ENCODE peak calls at places on chromosomes 16 and 17, in eight cellular contexts. One of them, this sample, is unnamed.

GRCh38 chr16:4089251-4089810 is 26.9 kb downstream of the ADCY9 start:
- DNase-seq in CD4-positive, alpha-beta T cell: no peak
- DNase-seq in Calu3: no peak
- DNase-seq in heart left ventricle: no peak
- DNase-seq in hepatocyte: no peak
- DNase-seq in breast epithelium: no peak
- DNase-seq in cardiac fibroblast: no peak
- DNase-seq in AG04450: no peak
- DNase-seq in this sample: no peak

GRCh38 chr16:20638711-20639335 is 58.7 kb downstream of the ACSM1 start:
- DNase-seq in breast epithelium: no peak
- DNase-seq in AG04450: no peak
- DNase-seq in CD4-positive, alpha-beta T cell: no peak
- DNase-seq in Calu3: no peak
- DNase-seq in cardiac fibroblast: no peak
- DNase-seq in hepatocyte: no peak
- DNase-seq in heart left ventricle: no peak
- DNase-seq in this sample: no peak

GRCh38 chr16:68235105-68235881 is 634 bp downstream of the ESRP2 start:
- DNase-seq in CD4-positive, alpha-beta T cell: no peak
- DNase-seq in breast epithelium: peak
- DNase-seq in AG04450: no peak
- DNase-seq in hepatocyte: peak
- DNase-seq in cardiac fibroblast: no peak
- DNase-seq in heart left ventricle: no peak
- DNase-seq in Calu3: peak
- DNase-seq in this sample: no peak

GRCh38 chr17:15351487-15351840 is 10.1 kb upstream of the TEKT3 start:
- DNase-seq in cardiac fibroblast: no peak
- DNase-seq in breast epithelium: no peak
- DNase-seq in hepatocyte: no peak
- DNase-seq in heart left ventricle: no peak
- DNase-seq in AG04450: no peak
- DNase-seq in Calu3: no peak
- DNase-seq in CD4-positive, alpha-beta T cell: no peak
- DNase-seq in this sample: no peak

GRCh38 chr17:30788918-30789317 is 35.6 kb downstream of the CRLF3 start:
- DNase-seq in heart left ventricle: no peak
- DNase-seq in hepatocyte: no peak
- DNase-seq in Calu3: no peak
- DNase-seq in CD4-positive, alpha-beta T cell: no peak
- DNase-seq in cardiac fibroblast: peak
- DNase-seq in breast epithelium: no peak
- DNase-seq in AG04450: no peak
- DNase-seq in this sample: no peak

GRCh38 chr17:8839410-8839935 is 28.0 kb downstream of the PIK3R6 start:
- DNase-seq in Calu3: no peak
- DNase-seq in breast epithelium: no peak
- DNase-seq in cardiac fibroblast: no peak
- DNase-seq in hepatocyte: no peak
- DNase-seq in heart left ventricle: no peak
- DNase-seq in CD4-positive, alpha-beta T cell: no peak
- DNase-seq in AG04450: no peak
- DNase-seq in this sample: no peak

GRCh38 chr16:11586375-11586855 is 304 bp downstream of the LITAF start:
- DNase-seq in AG04450: no peak
- DNase-seq in Calu3: no peak
- DNase-seq in hepatocyte: peak
- DNase-seq in cardiac fibroblast: no peak
- DNase-seq in CD4-positive, alpha-beta T cell: no peak
- DNase-seq in breast epithelium: no peak
- DNase-seq in heart left ventricle: no peak
- DNase-seq in this sample: no peak

GRCh38 chr16:48971571-48972071 is 310.0 kb downstream of the CBLN1 start:
- DNase-seq in AG04450: no peak
- DNase-seq in breast epithelium: no peak
- DNase-seq in hepatocyte: no peak
- DNase-seq in heart left ventricle: no peak
- DNase-seq in cardiac fibroblast: no peak
- DNase-seq in CD4-positive, alpha-beta T cell: no peak
- DNase-seq in Calu3: no peak
- DNase-seq in this sample: no peak

GRCh38 chr17:69928586-69928985 is 146.4 kb upstream of the KCNJ16 start:
- DNase-seq in AG04450: no peak
- DNase-seq in breast epithelium: no peak
- DNase-seq in hepatocyte: no peak
- DNase-seq in cardiac fibroblast: no peak
- DNase-seq in Calu3: no peak
- DNase-seq in CD4-positive, alpha-beta T cell: no peak
- DNase-seq in heart left ventricle: no peak
- DNase-seq in this sample: no peak

GRCh38 chr16:57115148-57115503 is 22.7 kb downstream of the CPNE2 start:
- DNase-seq in hepatocyte: no peak
- DNase-seq in heart left ventricle: no peak
- DNase-seq in breast epithelium: no peak
- DNase-seq in Calu3: no peak
- DNase-seq in CD4-positive, alpha-beta T cell: no peak
- DNase-seq in AG04450: no peak
- DNase-seq in cardiac fibroblast: peak
- DNase-seq in this sample: no peak

GRCh38 chr17:60599220-60599619 is 773 bp upstream of the PPM1D start:
- DNase-seq in cardiac fibroblast: no peak
- DNase-seq in AG04450: no peak
- DNase-seq in breast epithelium: no peak
- DNase-seq in hepatocyte: no peak
- DNase-seq in heart left ventricle: no peak
- DNase-seq in CD4-positive, alpha-beta T cell: no peak
- DNase-seq in Calu3: no peak
- DNase-seq in this sample: no peak

GRCh38 chr16:17029602-17030350 is 441.0 kb downstream of the XYLT1 start:
- DNase-seq in AG04450: no peak
- DNase-seq in cardiac fibroblast: no peak
- DNase-seq in heart left ventricle: no peak
- DNase-seq in hepatocyte: no peak
- DNase-seq in breast epithelium: no peak
- DNase-seq in Calu3: no peak
- DNase-seq in CD4-positive, alpha-beta T cell: no peak
- DNase-seq in this sample: no peak

GRCh38 chr16:2210386-2211365 is at the start of gene BRICD5:
- DNase-seq in breast epithelium: no peak
- DNase-seq in cardiac fibroblast: no peak
- DNase-seq in AG04450: no peak
- DNase-seq in Calu3: no peak
- DNase-seq in heart left ventricle: no peak
- DNase-seq in CD4-positive, alpha-beta T cell: no peak
- DNase-seq in hepatocyte: no peak
- DNase-seq in this sample: no peak

GRCh38 chr16:81600275-81600674 is 155.7 kb downstream of the CMIP start:
- DNase-seq in heart left ventricle: no peak
- DNase-seq in cardiac fibroblast: peak
- DNase-seq in Calu3: peak
- DNase-seq in hepatocyte: peak
- DNase-seq in breast epithelium: no peak
- DNase-seq in CD4-positive, alpha-beta T cell: no peak
- DNase-seq in AG04450: no peak
- DNase-seq in this sample: no peak

GRCh38 chr16:87043273-87044030 is 273.7 kb downstream of the C16orf95 start:
- DNase-seq in cardiac fibroblast: peak
- DNase-seq in AG04450: peak
- DNase-seq in heart left ventricle: no peak
- DNase-seq in CD4-positive, alpha-beta T cell: no peak
- DNase-seq in breast epithelium: no peak
- DNase-seq in Calu3: no peak
- DNase-seq in hepatocyte: no peak
- DNase-seq in this sample: no peak

GRCh38 chr17:76527430-76528111 is 9.9 kb downstream of the CYGB start:
- DNase-seq in AG04450: no peak
- DNase-seq in heart left ventricle: peak
- DNase-seq in breast epithelium: no peak
- DNase-seq in Calu3: peak
- DNase-seq in hepatocyte: peak
- DNase-seq in CD4-positive, alpha-beta T cell: peak
- DNase-seq in cardiac fibroblast: peak
- DNase-seq in this sample: peak
- TF ChIP-seq CTCF in AG04450: peak
- TF ChIP-seq CTCF in heart left ventricle: no peak
- TF ChIP-seq CTCF in breast epithelium: peak
- TF ChIP-seq CTCF in Calu3: no peak
- TF ChIP-seq CTCF in hepatocyte: no peak
- TF ChIP-seq CTCF in CD4-positive, alpha-beta T cell: no peak
- TF ChIP-seq CTCF in cardiac fibroblast: peak
- TF ChIP-seq CTCF in this sample: no peak

GRCh38 chr17:44069974-44070454 is 521 bp upstream of the G6PC3 start:
- DNase-seq in Calu3: no peak
- DNase-seq in cardiac fibroblast: peak
- DNase-seq in heart left ventricle: no peak
- DNase-seq in CD4-positive, alpha-beta T cell: no peak
- DNase-seq in hepatocyte: no peak
- DNase-seq in AG04450: no peak
- DNase-seq in breast epithelium: no peak
- DNase-seq in this sample: no peak

GRCh38 chr17:44071772-44072171 is 1.2 kb downstream of the G6PC3 start:
- DNase-seq in cardiac fibroblast: peak
- DNase-seq in Calu3: no peak
- DNase-seq in heart left ventricle: no peak
- DNase-seq in AG04450: no peak
- DNase-seq in CD4-positive, alpha-beta T cell: no peak
- DNase-seq in breast epithelium: no peak
- DNase-seq in hepatocyte: no peak
- DNase-seq in this sample: no peak

GRCh38 chr17:44071198-44071520 is 624 bp downstream of the G6PC3 start:
- DNase-seq in breast epithelium: no peak
- DNase-seq in AG04450: no peak
- DNase-seq in Calu3: no peak
- DNase-seq in heart left ventricle: no peak
- DNase-seq in hepatocyte: no peak
- DNase-seq in CD4-positive, alpha-beta T cell: peak
- DNase-seq in cardiac fibroblast: no peak
- DNase-seq in this sample: no peak

GRCh38 chr17:44067547-44067945 is 1.1 kb upstream of the LSM12 start:
- DNase-seq in Calu3: no peak
- DNase-seq in AG04450: no peak
- DNase-seq in breast epithelium: no peak
- DNase-seq in hepatocyte: no peak
- DNase-seq in heart left ventricle: no peak
- DNase-seq in CD4-positive, alpha-beta T cell: no peak
- DNase-seq in cardiac fibroblast: no peak
- DNase-seq in this sample: no peak

GRCh38 chr17:44070455-44071197 is at the start of gene G6PC3:
- DNase-seq in cardiac fibroblast: peak
- DNase-seq in breast epithelium: peak
- DNase-seq in CD4-positive, alpha-beta T cell: peak
- DNase-seq in heart left ventricle: peak
- DNase-seq in AG04450: peak
- DNase-seq in Calu3: peak
- DNase-seq in hepatocyte: peak
- DNase-seq in this sample: peak
- TF ChIP-seq CTCF in cardiac fibroblast: peak
- TF ChIP-seq CTCF in breast epithelium: no peak
- TF ChIP-seq CTCF in CD4-positive, alpha-beta T cell: no peak
- TF ChIP-seq CTCF in heart left ventricle: no peak
- TF ChIP-seq CTCF in AG04450: no peak
- TF ChIP-seq CTCF in Calu3: no peak
- TF ChIP-seq CTCF in hepatocyte: no peak
- TF ChIP-seq CTCF in this sample: no peak

GRCh38 chr17:5794881-5795486 is 210.7 kb upstream of the NLRP1 start:
- DNase-seq in hepatocyte: no peak
- DNase-seq in heart left ventricle: no peak
- DNase-seq in AG04450: no peak
- DNase-seq in breast epithelium: no peak
- DNase-seq in Calu3: no peak
- DNase-seq in CD4-positive, alpha-beta T cell: no peak
- DNase-seq in cardiac fibroblast: no peak
- DNase-seq in this sample: no peak

GRCh38 chr17:5797447-5797846 is 213.1 kb upstream of the NLRP1 start:
- DNase-seq in cardiac fibroblast: no peak
- DNase-seq in heart left ventricle: no peak
- DNase-seq in Calu3: no peak
- DNase-seq in hepatocyte: no peak
- DNase-seq in CD4-positive, alpha-beta T cell: no peak
- DNase-seq in AG04450: no peak
- DNase-seq in breast epithelium: no peak
- DNase-seq in this sample: no peak

GRCh38 chr17:5789443-5789842 is 205.1 kb upstream of the NLRP1 start:
- DNase-seq in CD4-positive, alpha-beta T cell: no peak
- DNase-seq in cardiac fibroblast: no peak
- DNase-seq in Calu3: no peak
- DNase-seq in hepatocyte: no peak
- DNase-seq in AG04450: no peak
- DNase-seq in heart left ventricle: no peak
- DNase-seq in breast epithelium: no peak
- DNase-seq in this sample: no peak

GRCh38 chr17:5793899-5794298 is 209.6 kb upstream of the NLRP1 start:
- DNase-seq in breast epithelium: no peak
- DNase-seq in hepatocyte: no peak
- DNase-seq in heart left ventricle: no peak
- DNase-seq in AG04450: no peak
- DNase-seq in CD4-positive, alpha-beta T cell: no peak
- DNase-seq in cardiac fibroblast: no peak
- DNase-seq in Calu3: peak
- DNase-seq in this sample: no peak

GRCh38 chr17:5793157-5793556 is 208.8 kb upstream of the NLRP1 start:
- DNase-seq in cardiac fibroblast: no peak
- DNase-seq in AG04450: no peak
- DNase-seq in heart left ventricle: no peak
- DNase-seq in CD4-positive, alpha-beta T cell: no peak
- DNase-seq in Calu3: no peak
- DNase-seq in breast epithelium: no peak
- DNase-seq in hepatocyte: no peak
- DNase-seq in this sample: no peak
- TF ChIP-seq CTCF in cardiac fibroblast: peak
- TF ChIP-seq CTCF in AG04450: peak
- TF ChIP-seq CTCF in heart left ventricle: no peak
- TF ChIP-seq CTCF in CD4-positive, alpha-beta T cell: no peak
- TF ChIP-seq CTCF in Calu3: no peak
- TF ChIP-seq CTCF in breast epithelium: no peak
- TF ChIP-seq CTCF in hepatocyte: no peak
- TF ChIP-seq CTCF in this sample: no peak

GRCh38 chr16:75250089-75250808 is 1.2 kb downstream of the BCAR1 start:
- DNase-seq in hepatocyte: peak
- DNase-seq in AG04450: no peak
- DNase-seq in heart left ventricle: peak
- DNase-seq in Calu3: peak
- DNase-seq in CD4-positive, alpha-beta T cell: no peak
- DNase-seq in breast epithelium: no peak
- DNase-seq in cardiac fibroblast: no peak
- DNase-seq in this sample: no peak

GRCh38 chr16:75248536-75249380 is 2.7 kb downstream of the BCAR1 start:
- DNase-seq in cardiac fibroblast: no peak
- DNase-seq in hepatocyte: no peak
- DNase-seq in heart left ventricle: no peak
- DNase-seq in AG04450: no peak
- DNase-seq in Calu3: no peak
- DNase-seq in breast epithelium: no peak
- DNase-seq in CD4-positive, alpha-beta T cell: no peak
- DNase-seq in this sample: no peak

GRCh38 chr16:75250809-75251279 is 580 bp downstream of the BCAR1 start:
- DNase-seq in cardiac fibroblast: no peak
- DNase-seq in hepatocyte: peak
- DNase-seq in AG04450: no peak
- DNase-seq in breast epithelium: no peak
- DNase-seq in heart left ventricle: peak
- DNase-seq in Calu3: peak
- DNase-seq in CD4-positive, alpha-beta T cell: no peak
- DNase-seq in this sample: peak

GRCh38 chr16:75248142-75248535 is 3.3 kb downstream of the BCAR1 start:
- DNase-seq in AG04450: no peak
- DNase-seq in cardiac fibroblast: no peak
- DNase-seq in Calu3: no peak
- DNase-seq in hepatocyte: no peak
- DNase-seq in heart left ventricle: no peak
- DNase-seq in breast epithelium: no peak
- DNase-seq in CD4-positive, alpha-beta T cell: no peak
- DNase-seq in this sample: no peak

GRCh38 chr16:75249441-75249840 is 2.0 kb downstream of the BCAR1 start:
- DNase-seq in Calu3: no peak
- DNase-seq in heart left ventricle: no peak
- DNase-seq in CD4-positive, alpha-beta T cell: no peak
- DNase-seq in AG04450: no peak
- DNase-seq in breast epithelium: no peak
- DNase-seq in hepatocyte: no peak
- DNase-seq in cardiac fibroblast: no peak
- DNase-seq in this sample: no peak
- TF ChIP-seq CTCF in Calu3: no peak
- TF ChIP-seq CTCF in heart left ventricle: no peak
- TF ChIP-seq CTCF in CD4-positive, alpha-beta T cell: no peak
- TF ChIP-seq CTCF in AG04450: no peak
- TF ChIP-seq CTCF in breast epithelium: no peak
- TF ChIP-seq CTCF in hepatocyte: no peak
- TF ChIP-seq CTCF in cardiac fibroblast: no peak
- TF ChIP-seq CTCF in this sample: no peak